ENCODE peak calls at places on chromosomes 3 and 15, in nine cellular contexts. One of them, this sample, is unnamed.

GRCh38 chr3:51024765-51025681 is 350.3 kb downstream of the DOCK3 start:
- DNase-seq in choroid plexus epithelial cell: no peak
- DNase-seq in CD8-positive, alpha-beta T cell: peak
- DNase-seq in AG09319: no peak
- DNase-seq in GM12865: peak
- DNase-seq in PC-3: no peak
- DNase-seq in lung: no peak
- DNase-seq in RWPE1: no peak
- DNase-seq in AG04449: no peak
- DNase-seq in this sample: no peak

GRCh38 chr15:77864211-77865105 is 213.1 kb downstream of the TBC1D2B start:
- DNase-seq in PC-3: no peak
- DNase-seq in CD8-positive, alpha-beta T cell: no peak
- DNase-seq in choroid plexus epithelial cell: no peak
- DNase-seq in RWPE1: peak
- DNase-seq in GM12865: no peak
- DNase-seq in AG04449: no peak
- DNase-seq in lung: no peak
- DNase-seq in AG09319: no peak
- DNase-seq in this sample: no peak

GRCh38 chr3:145739926-145740325 is 421.1 kb downstream of the PLOD2 start:
- DNase-seq in RWPE1: no peak
- DNase-seq in AG09319: no peak
- DNase-seq in lung: no peak
- DNase-seq in GM12865: no peak
- DNase-seq in AG04449: no peak
- DNase-seq in choroid plexus epithelial cell: peak
- DNase-seq in CD8-positive, alpha-beta T cell: no peak
- DNase-seq in PC-3: no peak
- DNase-seq in this sample: no peak

GRCh38 chr3:123552095-123552714 is 32.6 kb downstream of the HACD2 start:
- DNase-seq in AG09319: no peak
- DNase-seq in AG04449: no peak
- DNase-seq in lung: no peak
- DNase-seq in choroid plexus epithelial cell: peak
- DNase-seq in RWPE1: peak
- DNase-seq in CD8-positive, alpha-beta T cell: no peak
- DNase-seq in GM12865: peak
- DNase-seq in PC-3: peak
- DNase-seq in this sample: no peak

GRCh38 chr3:46359748-46360509 is 6.0 kb downstream of the CCR2 start:
- DNase-seq in choroid plexus epithelial cell: peak
- DNase-seq in RWPE1: no peak
- DNase-seq in lung: no peak
- DNase-seq in PC-3: peak
- DNase-seq in AG04449: no peak
- DNase-seq in GM12865: peak
- DNase-seq in CD8-positive, alpha-beta T cell: no peak
- DNase-seq in AG09319: peak
- DNase-seq in this sample: no peak

GRCh38 chr3:66014641-66015040 is 24.1 kb downstream of the MAGI1 start:
- DNase-seq in AG04449: no peak
- DNase-seq in choroid plexus epithelial cell: no peak
- DNase-seq in CD8-positive, alpha-beta T cell: no peak
- DNase-seq in lung: no peak
- DNase-seq in AG09319: no peak
- DNase-seq in PC-3: no peak
- DNase-seq in GM12865: no peak
- DNase-seq in RWPE1: no peak
- DNase-seq in this sample: no peak

GRCh38 chr3:52670621-52671521 is 14.8 kb downstream of the PBRM1 start:
- DNase-seq in PC-3: peak
- DNase-seq in RWPE1: peak
- DNase-seq in lung: peak
- DNase-seq in AG09319: peak
- DNase-seq in GM12865: peak
- DNase-seq in choroid plexus epithelial cell: peak
- DNase-seq in CD8-positive, alpha-beta T cell: no peak
- DNase-seq in AG04449: peak
- DNase-seq in this sample: no peak

GRCh38 chr3:57757642-57758297 is 1.7 kb downstream of the SLMAP start:
- DNase-seq in AG04449: no peak
- DNase-seq in AG09319: no peak
- DNase-seq in CD8-positive, alpha-beta T cell: no peak
- DNase-seq in RWPE1: no peak
- DNase-seq in choroid plexus epithelial cell: peak
- DNase-seq in PC-3: peak
- DNase-seq in lung: no peak
- DNase-seq in GM12865: peak
- DNase-seq in this sample: no peak

GRCh38 chr3:70064194-70064787 is 64.8 kb downstream of the SAMMSON start:
- DNase-seq in RWPE1: peak
- DNase-seq in GM12865: peak
- DNase-seq in lung: no peak
- DNase-seq in CD8-positive, alpha-beta T cell: no peak
- DNase-seq in choroid plexus epithelial cell: peak
- DNase-seq in AG09319: peak
- DNase-seq in PC-3: peak
- DNase-seq in AG04449: no peak
- DNase-seq in this sample: no peak

GRCh38 chr15:29364429-29365078 is 94.9 kb upstream of the NSMCE3 start:
- DNase-seq in AG09319: no peak
- DNase-seq in choroid plexus epithelial cell: peak
- DNase-seq in AG04449: peak
- DNase-seq in CD8-positive, alpha-beta T cell: no peak
- DNase-seq in RWPE1: peak
- DNase-seq in GM12865: peak
- DNase-seq in PC-3: peak
- DNase-seq in lung: no peak
- DNase-seq in this sample: no peak

GRCh38 chr3:128482857-128483656 is 9.9 kb downstream of the GATA2 start:
- DNase-seq in CD8-positive, alpha-beta T cell: no peak
- DNase-seq in GM12865: no peak
- DNase-seq in PC-3: peak
- DNase-seq in RWPE1: peak
- DNase-seq in AG04449: peak
- DNase-seq in AG09319: no peak
- DNase-seq in lung: no peak
- DNase-seq in choroid plexus epithelial cell: peak
- DNase-seq in this sample: no peak

GRCh38 chr3:101036213-101036618 is 43.0 kb upstream of the ABI3BP start:
- DNase-seq in CD8-positive, alpha-beta T cell: no peak
- DNase-seq in AG04449: peak
- DNase-seq in RWPE1: peak
- DNase-seq in GM12865: no peak
- DNase-seq in choroid plexus epithelial cell: peak
- DNase-seq in lung: peak
- DNase-seq in AG09319: peak
- DNase-seq in PC-3: peak
- DNase-seq in this sample: no peak

DNA sequence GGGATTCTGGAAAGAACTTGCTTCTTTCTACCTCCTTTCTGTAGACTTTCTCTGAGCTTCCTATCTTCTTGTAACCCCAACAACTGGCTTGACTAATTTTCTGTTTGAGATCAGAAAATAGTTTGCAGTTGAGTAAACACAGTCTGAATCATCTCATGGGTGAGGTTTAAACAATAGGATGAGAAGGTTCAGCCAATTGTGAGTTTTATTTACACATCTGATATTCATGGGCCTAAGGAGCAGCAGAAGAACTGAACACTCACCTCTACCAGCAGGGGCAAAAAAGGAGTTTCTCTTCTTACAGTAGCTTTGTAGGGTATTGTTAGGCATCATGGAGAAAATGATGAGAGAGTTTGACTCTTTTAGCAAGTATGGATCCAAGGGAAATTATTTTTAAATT is 54.2 kb downstream of the DTWD1 start:
- DNase-seq in CD8-positive, alpha-beta T cell: no peak
- DNase-seq in AG09319: peak
- DNase-seq in AG04449: no peak
- DNase-seq in lung: no peak
- DNase-seq in RWPE1: peak
- DNase-seq in PC-3: peak
- DNase-seq in GM12865: no peak
- DNase-seq in choroid plexus epithelial cell: peak
- DNase-seq in this sample: no peak
- TF ChIP-seq CTCF in CD8-positive, alpha-beta T cell: no peak
- TF ChIP-seq CTCF in AG09319: peak
- TF ChIP-seq CTCF in AG04449: peak
- TF ChIP-seq CTCF in lung: no peak
- TF ChIP-seq CTCF in RWPE1: no peak
- TF ChIP-seq CTCF in PC-3: peak
- TF ChIP-seq CTCF in GM12865: no peak
- TF ChIP-seq CTCF in choroid plexus epithelial cell: peak
- TF ChIP-seq CTCF in this sample: no peak

GRCh38 chr3:33146791-33147445 is 33.1 kb downstream of the CRTAP start:
- DNase-seq in RWPE1: no peak
- DNase-seq in AG04449: no peak
- DNase-seq in lung: no peak
- DNase-seq in GM12865: no peak
- DNase-seq in CD8-positive, alpha-beta T cell: no peak
- DNase-seq in choroid plexus epithelial cell: peak
- DNase-seq in AG09319: no peak
- DNase-seq in PC-3: peak
- DNase-seq in this sample: no peak

GRCh38 chr3:33145901-33146580 is 32.2 kb downstream of the CRTAP start:
- DNase-seq in lung: no peak
- DNase-seq in AG09319: no peak
- DNase-seq in GM12865: no peak
- DNase-seq in CD8-positive, alpha-beta T cell: no peak
- DNase-seq in choroid plexus epithelial cell: no peak
- DNase-seq in RWPE1: no peak
- DNase-seq in AG04449: no peak
- DNase-seq in PC-3: no peak
- DNase-seq in this sample: no peak

GRCh38 chr3:33145221-33145900 is 31.5 kb downstream of the CRTAP start:
- DNase-seq in RWPE1: no peak
- DNase-seq in GM12865: no peak
- DNase-seq in lung: no peak
- DNase-seq in PC-3: no peak
- DNase-seq in choroid plexus epithelial cell: peak
- DNase-seq in CD8-positive, alpha-beta T cell: no peak
- DNase-seq in AG04449: no peak
- DNase-seq in AG09319: no peak
- DNase-seq in this sample: no peak

GRCh38 chr3:33141006-33141405 is 27.2 kb downstream of the CRTAP start:
- DNase-seq in PC-3: no peak
- DNase-seq in choroid plexus epithelial cell: no peak
- DNase-seq in AG04449: no peak
- DNase-seq in CD8-positive, alpha-beta T cell: no peak
- DNase-seq in lung: no peak
- DNase-seq in AG09319: no peak
- DNase-seq in RWPE1: no peak
- DNase-seq in GM12865: no peak
- DNase-seq in this sample: no peak

GRCh38 chr3:33144433-33144832 is 30.6 kb downstream of the CRTAP start:
- DNase-seq in AG04449: no peak
- DNase-seq in RWPE1: no peak
- DNase-seq in PC-3: peak
- DNase-seq in AG09319: no peak
- DNase-seq in choroid plexus epithelial cell: no peak
- DNase-seq in lung: no peak
- DNase-seq in GM12865: peak
- DNase-seq in CD8-positive, alpha-beta T cell: peak
- DNase-seq in this sample: no peak
- TF ChIP-seq CTCF in AG04449: no peak
- TF ChIP-seq CTCF in RWPE1: no peak
- TF ChIP-seq CTCF in PC-3: peak
- TF ChIP-seq CTCF in AG09319: peak
- TF ChIP-seq CTCF in choroid plexus epithelial cell: peak
- TF ChIP-seq CTCF in lung: no peak
- TF ChIP-seq CTCF in GM12865: peak
- TF ChIP-seq CTCF in CD8-positive, alpha-beta T cell: peak
- TF ChIP-seq CTCF in this sample: no peak

DNA sequence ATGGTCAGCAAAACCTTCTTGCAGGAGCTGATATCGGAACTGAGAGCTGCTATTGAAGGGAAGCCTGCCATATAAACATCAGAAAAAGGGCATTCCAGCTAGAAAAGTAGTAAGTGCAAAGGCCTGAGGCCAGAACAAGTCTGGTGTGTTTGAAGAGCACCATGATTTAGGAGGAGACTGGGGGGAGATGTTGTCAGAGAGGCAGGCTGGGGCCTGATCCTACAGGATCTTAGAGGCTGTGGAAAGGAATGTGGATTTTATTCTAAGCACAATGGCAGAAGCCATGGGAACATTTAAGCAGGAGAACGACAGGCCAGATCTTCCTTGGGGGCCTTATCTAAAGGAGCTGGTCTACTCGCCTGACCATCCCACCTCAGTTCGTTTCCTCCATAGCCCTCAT is 5.1 kb upstream of the MUC13 start:
- DNase-seq in choroid plexus epithelial cell: no peak
- DNase-seq in RWPE1: no peak
- DNase-seq in AG04449: no peak
- DNase-seq in CD8-positive, alpha-beta T cell: no peak
- DNase-seq in PC-3: no peak
- DNase-seq in lung: no peak
- DNase-seq in GM12865: no peak
- DNase-seq in AG09319: no peak
- DNase-seq in this sample: no peak
- TF ChIP-seq CTCF in choroid plexus epithelial cell: no peak
- TF ChIP-seq CTCF in RWPE1: no peak
- TF ChIP-seq CTCF in AG04449: no peak
- TF ChIP-seq CTCF in CD8-positive, alpha-beta T cell: no peak
- TF ChIP-seq CTCF in PC-3: no peak
- TF ChIP-seq CTCF in lung: no peak
- TF ChIP-seq CTCF in GM12865: no peak
- TF ChIP-seq CTCF in AG09319: no peak
- TF ChIP-seq CTCF in this sample: no peak

GRCh38 chr15:48515497-48515896 is 130.0 kb downstream of the FBN1 start:
- DNase-seq in GM12865: no peak
- DNase-seq in AG09319: no peak
- DNase-seq in RWPE1: no peak
- DNase-seq in lung: no peak
- DNase-seq in PC-3: no peak
- DNase-seq in AG04449: no peak
- DNase-seq in choroid plexus epithelial cell: peak
- DNase-seq in CD8-positive, alpha-beta T cell: no peak
- DNase-seq in this sample: no peak

GRCh38 chr15:48522911-48523310 is 122.6 kb downstream of the FBN1 start:
- DNase-seq in RWPE1: no peak
- DNase-seq in PC-3: no peak
- DNase-seq in GM12865: no peak
- DNase-seq in AG09319: no peak
- DNase-seq in CD8-positive, alpha-beta T cell: no peak
- DNase-seq in AG04449: no peak
- DNase-seq in choroid plexus epithelial cell: no peak
- DNase-seq in lung: no peak
- DNase-seq in this sample: no peak

GRCh38 chr15:48516125-48516524 is 129.4 kb downstream of the FBN1 start:
- DNase-seq in RWPE1: no peak
- DNase-seq in AG04449: no peak
- DNase-seq in PC-3: no peak
- DNase-seq in GM12865: no peak
- DNase-seq in CD8-positive, alpha-beta T cell: no peak
- DNase-seq in choroid plexus epithelial cell: no peak
- DNase-seq in AG09319: no peak
- DNase-seq in lung: no peak
- DNase-seq in this sample: no peak

GRCh38 chr15:48522123-48522522 is 123.4 kb downstream of the FBN1 start:
- DNase-seq in GM12865: no peak
- DNase-seq in PC-3: no peak
- DNase-seq in choroid plexus epithelial cell: no peak
- DNase-seq in AG04449: no peak
- DNase-seq in AG09319: no peak
- DNase-seq in CD8-positive, alpha-beta T cell: no peak
- DNase-seq in lung: no peak
- DNase-seq in RWPE1: no peak
- DNase-seq in this sample: no peak

GRCh38 chr15:48520376-48521155 is 124.9 kb downstream of the FBN1 start:
- DNase-seq in PC-3: peak
- DNase-seq in CD8-positive, alpha-beta T cell: no peak
- DNase-seq in GM12865: no peak
- DNase-seq in choroid plexus epithelial cell: peak
- DNase-seq in RWPE1: no peak
- DNase-seq in AG09319: no peak
- DNase-seq in AG04449: no peak
- DNase-seq in lung: no peak
- DNase-seq in this sample: no peak
- TF ChIP-seq CTCF in PC-3: peak
- TF ChIP-seq CTCF in CD8-positive, alpha-beta T cell: no peak
- TF ChIP-seq CTCF in GM12865: no peak
- TF ChIP-seq CTCF in choroid plexus epithelial cell: no peak
- TF ChIP-seq CTCF in RWPE1: no peak
- TF ChIP-seq CTCF in AG09319: no peak
- TF ChIP-seq CTCF in AG04449: no peak
- TF ChIP-seq CTCF in lung: no peak
- TF ChIP-seq CTCF in this sample: no peak